ENCODE peak calls at places on chromosome 5, in ten cellular contexts. I is body of pancreas, N is GM12878, G is ovary, E is K562, Y is transverse colon, F is right lobe of liver, R is IMR-90, Q is esophagus squamous epithelium, U is A549. J is an unnamed sample.

GRCh38 chr5:143601357-143601756 is 197.9 kb upstream of the NR3C1 start:
- DNase-seq in N (no peak), U (no peak), F (no peak), Q (no peak), G (no peak), E (no peak), R (no peak), I (no peak), Y (no peak), J (no peak)

GRCh38 chr5:6812800-6813731 is 99.8 kb downstream of the TENT4A start:
- DNase-seq in U (no peak), Q (no peak), Y (peak), R (peak), N (no peak), I (peak), E (no peak), F (no peak), G (peak), J (no peak)

GRCh38 chr5:138033275-138033808 is 463 bp upstream of the FAM13B start:
- DNase-seq in Q (no peak), I (no peak), Y (no peak), N (no peak), G (no peak), R (no peak), F (no peak), U (no peak), E (no peak), J (no peak)

GRCh38 chr5:96338624-96339023 is 94.4 kb downstream of the PCSK1 start:
- DNase-seq in U (no peak), Y (peak), Q (no peak), N (no peak), F (peak), I (peak), R (no peak), E (no peak), G (peak), J (no peak)

GRCh38 chr5:167920589-167920988 is 370.9 kb upstream of the WWC1 start:
- DNase-seq in U (no peak), I (no peak), Y (no peak), E (no peak), G (no peak), N (no peak), Q (no peak), R (no peak), F (no peak), J (no peak)

GRCh38 chr5:93874080-93874479 is 132.7 kb upstream of the POU5F2 start:
- DNase-seq in Q (no peak), N (no peak), I (no peak), U (no peak), R (peak), E (no peak), Y (no peak), F (no peak), G (no peak), J (no peak)

GRCh38 chr5:57094753-57095683 is 78.8 kb upstream of the GPBP1 start:
- DNase-seq in F (no peak), U (no peak), R (no peak), N (no peak), Q (no peak), Y (peak), I (no peak), E (peak), G (no peak), J (no peak)

GRCh38 chr5:93156566-93156965 is 424.5 kb downstream of the NR2F1-AS1 start:
- DNase-seq in U (no peak), Y (no peak), F (no peak), R (no peak), N (no peak), G (no peak), Q (no peak), E (no peak), I (no peak), J (no peak)

GRCh38 chr5:169566202-169566601 is 17.4 kb upstream of the SPDL1 start:
- DNase-seq in Y (no peak), Q (no peak), I (no peak), N (no peak), U (no peak), E (no peak), G (no peak), F (no peak), R (no peak), J (no peak)

GRCh38 chr5:112737088-112737471 is 605 bp upstream of the APC start:
- DNase-seq in Q (no peak), R (no peak), F (no peak), G (no peak), U (no peak), N (no peak), I (no peak), Y (no peak), E (no peak), J (no peak)

GRCh38 chr5:169222934-169223594 is 77.9 kb downstream of the SLIT3 start:
- DNase-seq in U (no peak), Y (no peak), G (no peak), N (no peak), Q (no peak), E (no peak), R (no peak), I (no peak), F (no peak), J (no peak)

GRCh38 chr5:163846512-163846911 is 341.1 kb downstream of the MAT2B start:
- DNase-seq in N (no peak), U (no peak), F (no peak), R (peak), Y (no peak), I (no peak), Q (no peak), G (no peak), E (no peak), J (no peak)

GRCh38 chr5:93585054-93585751 is 2.2 kb downstream of the NR2F1 start:
- DNase-seq in G (no peak), R (no peak), N (no peak), E (no peak), Y (no peak), F (no peak), I (peak), U (no peak), Q (no peak), J (no peak)

GRCh38 chr5:149175346-149176113 is 34.2 kb downstream of the ABLIM3 start:
- DNase-seq in R (no peak), N (no peak), F (no peak), U (no peak), I (no peak), G (peak), Y (no peak), Q (no peak), E (no peak), J (no peak)

GRCh38 chr5:179485845-179486575 is 64.3 kb upstream of the RUFY1 start:
- DNase-seq in Y (no peak), N (no peak), Q (no peak), E (no peak), U (no peak), R (peak), I (no peak), F (no peak), G (no peak), J (no peak)

GRCh38 chr5:65907138-65907537 is 19.2 kb upstream of the ERBIN start:
- DNase-seq in E (no peak), Y (no peak), U (no peak), N (no peak), G (no peak), Q (no peak), I (no peak), R (no peak), F (no peak), J (no peak)

GRCh38 chr5:65100846-65101678 is 332.3 kb downstream of the CWC27 start:
- DNase-seq in U (peak), Q (no peak), R (peak), E (peak), N (no peak), I (peak), G (peak), F (peak), Y (peak), J (peak)

GRCh38 chr5:123369371-123369968 is 53.7 kb downstream of the CEP120 start:
- DNase-seq in N (no peak), E (no peak), U (no peak), G (no peak), F (no peak), Q (no peak), R (no peak), Y (no peak), I (no peak), J (no peak)

GRCh38 chr5:138656916-138657315 is 81.7 kb upstream of the HSPA9 start:
- DNase-seq in F (no peak), U (no peak), G (peak), N (no peak), Q (no peak), R (no peak), I (no peak), Y (no peak), E (no peak), J (no peak)

GRCh38 chr5:37539459-37539858 is 160.3 kb downstream of the WDR70 start:
- DNase-seq in I (no peak), R (no peak), E (no peak), N (no peak), Q (no peak), F (no peak), G (no peak), Y (no peak), U (no peak), J (no peak)

GRCh38 chr5:15914603-15915002 is 265.0 kb downstream of the MARCHF11 start:
- DNase-seq in G (no peak), Q (no peak), F (no peak), N (no peak), Y (no peak), E (no peak), I (no peak), R (peak), U (no peak), J (no peak)

GRCh38 chr5:83097582-83098265 is 20.4 kb downstream of the XRCC4 start:
- DNase-seq in F (no peak), N (no peak), E (no peak), I (no peak), R (peak), U (no peak), Y (no peak), G (no peak), Q (no peak), J (no peak)

GRCh38 chr5:68027519-68027918 is 188.0 kb upstream of the PIK3R1 start:
- DNase-seq in U (no peak), Q (no peak), E (no peak), Y (no peak), N (no peak), I (no peak), F (no peak), R (peak), G (no peak), J (no peak)

GRCh38 chr5:133968057-133968993 is at the start of gene C5orf15:
- DNase-seq in U (peak), I (peak), G (peak), R (peak), Q (peak), E (peak), F (peak), N (peak), Y (peak), J (peak)
- TF ChIP-seq POLR2A in U (peak), I (peak), G (peak), R (peak), Q (peak), E (peak), F (peak), N (peak), Y (peak), J (peak)

GRCh38 chr5:91642592-91642991 is 259.5 kb upstream of the ARRDC3 start:
- DNase-seq in U (no peak), Y (no peak), N (no peak), I (no peak), E (no peak), R (no peak), G (no peak), F (no peak), Q (no peak), J (no peak)

GRCh38 chr5:91645347-91645746 is 262.2 kb upstream of the ARRDC3 start:
- DNase-seq in F (no peak), Y (no peak), N (no peak), Q (no peak), R (no peak), E (no peak), I (no peak), U (no peak), G (no peak), J (no peak)

GRCh38 chr5:91641730-91642350 is 258.7 kb upstream of the ARRDC3 start:
- DNase-seq in Q (no peak), U (peak), R (peak), I (no peak), F (no peak), G (no peak), N (no peak), Y (no peak), E (peak), J (no peak)

GRCh38 chr5:91639744-91640143 is 256.6 kb upstream of the ARRDC3 start:
- DNase-seq in N (no peak), G (no peak), U (no peak), Y (no peak), Q (no peak), E (no peak), F (no peak), I (no peak), R (no peak), J (no peak)

GRCh38 chr5:91643796-91644195 is 260.7 kb upstream of the ARRDC3 start:
- DNase-seq in G (no peak), Q (no peak), N (no peak), F (no peak), U (no peak), E (no peak), R (peak), Y (no peak), I (no peak), J (no peak)
- TF ChIP-seq POLR2A in G (no peak), Q (no peak), N (no peak), F (no peak), U (no peak), E (no peak), R (no peak), Y (no peak), I (no peak), J (no peak)

DNA sequence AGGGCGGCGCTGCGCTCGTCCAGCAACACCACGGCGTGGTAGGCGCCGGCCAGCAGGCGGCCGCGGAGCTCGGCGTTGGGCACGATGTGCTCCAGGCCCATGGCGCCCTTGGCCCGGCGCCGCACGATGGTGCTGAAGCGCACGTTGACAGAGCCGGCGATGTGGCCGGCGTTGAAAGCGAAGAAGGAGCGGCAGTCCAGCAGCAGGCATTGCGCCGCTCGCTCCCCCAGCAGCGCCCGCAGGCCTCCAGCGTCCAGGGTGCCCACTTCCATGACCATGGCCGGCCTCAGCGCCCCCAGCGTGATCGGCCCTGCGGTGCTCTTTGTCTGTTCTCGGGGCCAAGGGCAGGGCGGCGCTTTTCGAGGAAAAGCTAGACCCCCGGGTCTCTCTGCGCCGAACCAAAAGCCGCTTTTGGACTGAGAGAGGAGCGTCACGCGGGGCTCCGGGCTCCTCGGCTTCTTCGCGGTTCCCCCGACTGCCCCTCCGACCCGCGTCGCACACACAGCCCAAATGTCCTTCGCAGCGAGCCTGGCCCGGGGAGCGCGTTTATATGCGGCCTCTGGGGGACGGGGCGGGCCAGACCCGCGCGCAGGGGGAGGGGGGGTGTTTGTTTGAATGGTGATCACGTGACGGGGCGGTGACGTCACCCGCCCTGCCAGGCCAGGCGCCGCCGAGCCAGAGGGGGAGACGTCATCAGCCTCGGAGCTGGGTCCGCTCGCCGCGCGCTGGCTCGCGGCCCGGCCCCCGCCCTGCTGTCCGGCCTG is at the start of gene DUSP1:
- DNase-seq in G (peak), R (peak), U (peak), F (peak), Y (peak), Q (peak), E (peak), N (no peak), I (peak), J (peak)
- TF ChIP-seq POLR2A in G (no peak), R (no peak), U (peak), F (peak), Y (peak), Q (peak), E (peak), N (peak), I (no peak), J (peak)

GRCh38 chr5:362978-363765 is 41.7 kb downstream of the AHRR start:
- DNase-seq in R (no peak), E (no peak), I (no peak), Y (no peak), U (no peak), Q (no peak), G (no peak), F (no peak), N (no peak), J (no peak)
- TF ChIP-seq POLR2A in R (no peak), E (no peak), I (no peak), Y (no peak), U (no peak), Q (no peak), G (no peak), F (no peak), N (no peak), J (no peak)

DNA sequence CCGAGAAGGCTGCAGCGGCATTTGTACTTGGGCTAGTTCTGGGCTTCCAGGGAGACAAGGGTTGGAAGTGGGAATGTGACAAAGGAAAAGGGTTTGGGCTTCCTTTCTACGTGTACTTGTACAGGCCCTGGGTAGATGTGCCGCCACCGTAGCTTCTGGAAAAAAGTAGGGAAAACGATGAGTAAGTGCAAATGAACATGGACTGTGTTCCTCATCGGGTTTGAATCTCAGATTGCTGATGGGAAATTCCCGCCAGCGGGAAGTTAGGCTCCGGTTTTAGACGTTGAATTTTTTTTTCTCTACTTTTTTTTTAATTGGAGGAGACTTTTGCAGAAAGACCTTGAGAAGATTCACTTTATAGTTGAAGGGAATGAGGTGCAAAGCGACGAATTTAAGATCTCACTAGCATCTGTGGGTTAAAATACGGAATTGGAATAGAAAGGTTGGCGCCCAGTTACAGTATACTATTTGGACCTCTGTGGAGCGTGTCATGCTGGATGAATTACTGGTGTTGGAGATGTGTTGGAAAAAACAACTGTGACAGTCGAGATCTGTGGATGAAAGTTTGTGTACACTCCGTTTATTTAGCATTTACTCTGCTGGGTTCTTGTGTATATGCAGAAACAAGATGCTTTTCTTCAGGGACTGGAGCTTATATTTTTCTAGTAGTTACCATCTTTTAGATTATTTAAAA is 1.3 kb downstream of the G3BP1 start:
- DNase-seq in U (no peak), N (no peak), R (peak), F (no peak), Q (no peak), I (peak), E (no peak), G (no peak), Y (no peak), J (no peak)
- TF ChIP-seq POLR2A in U (no peak), N (no peak), R (no peak), F (no peak), Q (no peak), I (no peak), E (no peak), G (no peak), Y (no peak), J (peak)

DNA sequence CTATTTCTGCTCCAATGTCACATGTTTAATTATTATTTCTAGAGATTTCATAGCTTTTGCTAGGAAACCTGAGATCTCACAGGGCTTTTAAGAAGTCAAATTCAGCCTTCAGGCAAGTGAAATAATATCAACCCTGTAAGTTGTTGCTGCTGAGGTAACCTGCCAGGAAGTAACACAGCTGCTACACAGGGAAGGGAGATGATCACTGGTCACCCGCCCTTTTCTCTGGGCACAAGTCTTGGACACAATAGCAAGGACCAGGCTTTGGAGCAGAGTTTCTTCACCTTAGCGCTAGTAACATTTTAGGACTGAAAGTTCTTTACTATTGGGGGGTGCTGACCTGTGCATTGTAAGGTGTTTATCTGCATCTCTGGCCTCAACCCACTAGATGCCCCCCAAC is 50.1 kb downstream of the PTTG1 start:
- DNase-seq in F (no peak), Q (no peak), E (no peak), G (no peak), N (no peak), R (no peak), U (no peak), Y (peak), I (no peak), J (no peak)
- TF ChIP-seq POLR2A in F (no peak), Q (no peak), E (no peak), G (no peak), N (no peak), R (no peak), U (no peak), Y (no peak), I (no peak), J (no peak)

DNA sequence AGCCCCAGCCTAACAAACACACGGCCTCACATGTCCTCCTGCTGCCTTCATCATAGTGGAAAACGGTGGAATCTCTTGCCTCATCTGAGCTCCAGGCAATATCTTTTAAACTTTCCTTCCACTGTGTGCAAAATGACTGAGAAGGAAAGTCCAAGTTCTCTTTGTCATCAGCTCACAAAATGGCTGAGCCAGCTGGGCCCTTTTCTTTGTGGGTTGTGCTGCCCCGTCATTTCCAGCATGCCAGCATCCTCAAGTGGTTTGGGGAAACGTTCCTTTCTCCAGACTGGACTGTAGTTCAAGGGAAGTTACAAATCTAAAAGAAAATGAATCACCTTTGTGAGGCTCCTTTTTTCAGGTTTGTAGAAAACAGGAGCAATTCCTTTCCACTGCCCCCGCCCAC is 171.1 kb upstream of the FSTL4 start:
- DNase-seq in F (no peak), Q (no peak), N (no peak), Y (no peak), G (no peak), U (no peak), E (no peak), R (no peak), I (no peak), J (no peak)
- TF ChIP-seq POLR2A in F (no peak), Q (no peak), N (no peak), Y (no peak), G (no peak), U (no peak), E (no peak), R (no peak), I (no peak), J (no peak)

J was measured in H54.